ENCODE peak calls at places on chromosomes 2 and 18, in five cellular contexts. One of them, this sample, is unnamed.

GRCh38 chr2:178204987-178205386 is 10.7 kb downstream of the OSBPL6 start:
- DNase-seq in mucosa of descending colon: no peak
- DNase-seq in right atrium auricular region: no peak
- DNase-seq in mesothelial cell of epicardium: no peak
- DNase-seq in fibroblast of lung: no peak
- DNase-seq in this sample: no peak

GRCh38 chr2:238803996-238804395 is 43.9 kb upstream of the TWIST2 start:
- DNase-seq in mesothelial cell of epicardium: no peak
- DNase-seq in mucosa of descending colon: no peak
- DNase-seq in right atrium auricular region: no peak
- DNase-seq in fibroblast of lung: no peak
- DNase-seq in this sample: no peak

GRCh38 chr2:169348321-169349002 is 13.9 kb downstream of the LRP2 start:
- DNase-seq in mucosa of descending colon: no peak
- DNase-seq in right atrium auricular region: no peak
- DNase-seq in fibroblast of lung: no peak
- DNase-seq in mesothelial cell of epicardium: no peak
- DNase-seq in this sample: no peak

GRCh38 chr2:218855305-218856167 is 4.1 kb upstream of the WNT6 start:
- DNase-seq in mesothelial cell of epicardium: no peak
- DNase-seq in right atrium auricular region: no peak
- DNase-seq in fibroblast of lung: no peak
- DNase-seq in mucosa of descending colon: no peak
- DNase-seq in this sample: no peak

GRCh38 chr18:38047820-38048219 is 482.2 kb upstream of the CELF4 start:
- DNase-seq in mesothelial cell of epicardium: no peak
- DNase-seq in fibroblast of lung: no peak
- DNase-seq in right atrium auricular region: no peak
- DNase-seq in mucosa of descending colon: no peak
- DNase-seq in this sample: peak; percentile 10

GRCh38 chr2:119481501-119482455 is 42.5 kb downstream of the SCTR start:
- DNase-seq in mucosa of descending colon: no peak
- DNase-seq in mesothelial cell of epicardium: no peak
- DNase-seq in fibroblast of lung: no peak
- DNase-seq in right atrium auricular region: peak; percentile 56
- DNase-seq in this sample: no peak

GRCh38 chr18:79258447-79258846 is 137.3 kb upstream of the NFATC1 start:
- DNase-seq in mesothelial cell of epicardium: no peak
- DNase-seq in fibroblast of lung: no peak
- DNase-seq in mucosa of descending colon: no peak
- DNase-seq in right atrium auricular region: no peak
- DNase-seq in this sample: no peak

GRCh38 chr18:12638634-12639124 is 19.2 kb downstream of the SPIRE1 start:
- DNase-seq in mesothelial cell of epicardium: no peak
- DNase-seq in right atrium auricular region: no peak
- DNase-seq in mucosa of descending colon: no peak
- DNase-seq in fibroblast of lung: no peak
- DNase-seq in this sample: no peak

GRCh38 chr2:40668435-40668834 is 216.5 kb upstream of the SLC8A1 start:
- DNase-seq in mucosa of descending colon: no peak
- DNase-seq in right atrium auricular region: no peak
- DNase-seq in fibroblast of lung: peak; percentile 75
- DNase-seq in mesothelial cell of epicardium: no peak
- DNase-seq in this sample: peak; percentile 76

GRCh38 chr2:127066942-127067341 is 40.0 kb downstream of the BIN1 start:
- DNase-seq in mucosa of descending colon: peak; percentile 44
- DNase-seq in fibroblast of lung: peak; percentile 96
- DNase-seq in right atrium auricular region: peak; percentile 95
- DNase-seq in mesothelial cell of epicardium: no peak
- DNase-seq in this sample: peak; percentile 75

GRCh38 chr2:53442783-53443182 is 324.8 kb upstream of the CHAC2 start:
- DNase-seq in mucosa of descending colon: peak; percentile 24
- DNase-seq in fibroblast of lung: no peak
- DNase-seq in mesothelial cell of epicardium: no peak
- DNase-seq in right atrium auricular region: no peak
- DNase-seq in this sample: peak; percentile 18

GRCh38 chr2:20218331-20219320 is 6.3 kb downstream of the SDC1 start:
- DNase-seq in mesothelial cell of epicardium: no peak
- DNase-seq in right atrium auricular region: no peak
- DNase-seq in fibroblast of lung: no peak
- DNase-seq in mucosa of descending colon: no peak
- DNase-seq in this sample: no peak

GRCh38 chr2:173136067-173136466 is 60.4 kb downstream of the MAP3K20 start:
- DNase-seq in mucosa of descending colon: no peak
- DNase-seq in mesothelial cell of epicardium: no peak
- DNase-seq in fibroblast of lung: no peak
- DNase-seq in right atrium auricular region: no peak
- DNase-seq in this sample: no peak

GRCh38 chr2:212811036-212811805 is 272.6 kb upstream of the ERBB4 start:
- DNase-seq in mucosa of descending colon: no peak
- DNase-seq in mesothelial cell of epicardium: no peak
- DNase-seq in right atrium auricular region: no peak
- DNase-seq in fibroblast of lung: peak; percentile 34
- DNase-seq in this sample: no peak

GRCh38 chr18:7598167-7599062 is 31.3 kb downstream of the PTPRM start:
- DNase-seq in right atrium auricular region: no peak
- DNase-seq in mesothelial cell of epicardium: no peak
- DNase-seq in mucosa of descending colon: no peak
- DNase-seq in fibroblast of lung: peak; percentile 58
- DNase-seq in this sample: peak; percentile 72

GRCh38 chr2:126971481-126972271 is 73.0 kb downstream of the TEX51 start:
- DNase-seq in right atrium auricular region: peak; percentile 66
- DNase-seq in mucosa of descending colon: peak; percentile 66
- DNase-seq in fibroblast of lung: peak; percentile 58
- DNase-seq in mesothelial cell of epicardium: peak; percentile 42
- DNase-seq in this sample: peak; percentile 65

GRCh38 chr2:14907014-14907612 is 274.6 kb downstream of the LRATD1 start:
- DNase-seq in right atrium auricular region: no peak
- DNase-seq in fibroblast of lung: no peak
- DNase-seq in mesothelial cell of epicardium: no peak
- DNase-seq in mucosa of descending colon: peak; percentile 2
- DNase-seq in this sample: peak; percentile 27

GRCh38 chr18:50638623-50639398 is 78.9 kb downstream of the MAPK4 start:
- DNase-seq in fibroblast of lung: no peak
- DNase-seq in mesothelial cell of epicardium: no peak
- DNase-seq in right atrium auricular region: no peak
- DNase-seq in mucosa of descending colon: no peak
- DNase-seq in this sample: no peak

GRCh38 chr2:131104487-131105155 is 515 bp upstream of the PLEKHB2 start:
- DNase-seq in mucosa of descending colon: peak; percentile 65
- DNase-seq in right atrium auricular region: peak; percentile 79
- DNase-seq in mesothelial cell of epicardium: no peak
- DNase-seq in fibroblast of lung: peak; percentile 85
- DNase-seq in this sample: peak; percentile 77

GRCh38 chr2:133452561-133452960 is 115.7 kb downstream of the NCKAP5 start:
- DNase-seq in fibroblast of lung: no peak
- DNase-seq in right atrium auricular region: no peak
- DNase-seq in mesothelial cell of epicardium: no peak
- DNase-seq in mucosa of descending colon: no peak
- DNase-seq in this sample: peak; percentile 32

GRCh38 chr2:120772261-120772660 is 36.6 kb downstream of the GLI2 start:
- DNase-seq in mucosa of descending colon: no peak
- DNase-seq in fibroblast of lung: peak; percentile 43
- DNase-seq in right atrium auricular region: no peak
- DNase-seq in mesothelial cell of epicardium: no peak
- DNase-seq in this sample: no peak

GRCh38 chr18:45231606-45232005 is 383.7 kb upstream of the SLC14A2 start:
- DNase-seq in mesothelial cell of epicardium: no peak
- DNase-seq in right atrium auricular region: no peak
- DNase-seq in fibroblast of lung: peak; percentile 36
- DNase-seq in mucosa of descending colon: no peak
- DNase-seq in this sample: no peak

GRCh38 chr2:9247786-9248185 is 41.2 kb downstream of the ASAP2 start:
- DNase-seq in fibroblast of lung: no peak
- DNase-seq in mucosa of descending colon: peak; percentile 68
- DNase-seq in mesothelial cell of epicardium: no peak
- DNase-seq in right atrium auricular region: no peak
- DNase-seq in this sample: no peak

GRCh38 chr2:175449616-175450015 is 268.1 kb upstream of the ATP5MC3 start:
- DNase-seq in mesothelial cell of epicardium: no peak
- DNase-seq in mucosa of descending colon: no peak
- DNase-seq in fibroblast of lung: no peak
- DNase-seq in right atrium auricular region: no peak
- DNase-seq in this sample: no peak

GRCh38 chr18:25921677-25922421 is 168.6 kb downstream of the SS18 start:
- DNase-seq in mesothelial cell of epicardium: no peak
- DNase-seq in mucosa of descending colon: peak; percentile 57
- DNase-seq in fibroblast of lung: peak; percentile 7
- DNase-seq in right atrium auricular region: no peak
- DNase-seq in this sample: peak; percentile 67

GRCh38 chr2:156349161-156349560 is 16.6 kb upstream of the NR4A2 start:
- DNase-seq in mucosa of descending colon: no peak
- DNase-seq in right atrium auricular region: no peak
- DNase-seq in mesothelial cell of epicardium: no peak
- DNase-seq in fibroblast of lung: no peak
- DNase-seq in this sample: no peak

GRCh38 chr2:85397925-85398331 is 12.2 kb downstream of the CAPG start:
- DNase-seq in fibroblast of lung: no peak
- DNase-seq in mesothelial cell of epicardium: no peak
- DNase-seq in mucosa of descending colon: no peak
- DNase-seq in right atrium auricular region: no peak
- DNase-seq in this sample: no peak

GRCh38 chr2:52745144-52745543 is 1022.5 kb upstream of the CHAC2 start:
- DNase-seq in mesothelial cell of epicardium: no peak
- DNase-seq in right atrium auricular region: no peak
- DNase-seq in mucosa of descending colon: no peak
- DNase-seq in fibroblast of lung: no peak
- DNase-seq in this sample: no peak

DNA sequence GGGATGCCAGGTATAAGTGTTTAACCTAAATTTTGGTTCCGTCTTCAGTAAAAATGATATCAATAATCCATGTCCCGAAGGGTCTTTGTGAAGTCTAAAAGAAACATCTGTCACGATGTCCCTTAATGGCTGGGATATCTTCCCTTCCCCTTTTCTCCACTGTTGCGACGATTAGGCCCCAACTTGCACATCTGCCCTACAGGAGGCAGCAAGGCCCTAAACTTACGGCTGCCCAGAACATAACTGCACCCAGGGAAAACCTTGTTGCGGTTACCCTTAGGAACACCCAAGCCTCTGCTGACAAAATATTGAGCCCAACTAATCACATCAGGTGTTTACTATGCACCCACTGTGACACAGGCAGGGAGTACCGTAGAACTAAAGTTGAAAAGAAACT is 1.2 kb upstream of the SMAD2 start:
- DNase-seq in fibroblast of lung: peak; percentile 34
- DNase-seq in mucosa of descending colon: peak; percentile 33
- DNase-seq in mesothelial cell of epicardium: no peak
- DNase-seq in right atrium auricular region: no peak
- DNase-seq in this sample: peak; percentile 45
- TF ChIP-seq CTCF in fibroblast of lung: no peak
- TF ChIP-seq CTCF in mucosa of descending colon: no peak
- TF ChIP-seq CTCF in mesothelial cell of epicardium: no peak
- TF ChIP-seq CTCF in right atrium auricular region: no peak
- TF ChIP-seq CTCF in this sample: no peak

DNA sequence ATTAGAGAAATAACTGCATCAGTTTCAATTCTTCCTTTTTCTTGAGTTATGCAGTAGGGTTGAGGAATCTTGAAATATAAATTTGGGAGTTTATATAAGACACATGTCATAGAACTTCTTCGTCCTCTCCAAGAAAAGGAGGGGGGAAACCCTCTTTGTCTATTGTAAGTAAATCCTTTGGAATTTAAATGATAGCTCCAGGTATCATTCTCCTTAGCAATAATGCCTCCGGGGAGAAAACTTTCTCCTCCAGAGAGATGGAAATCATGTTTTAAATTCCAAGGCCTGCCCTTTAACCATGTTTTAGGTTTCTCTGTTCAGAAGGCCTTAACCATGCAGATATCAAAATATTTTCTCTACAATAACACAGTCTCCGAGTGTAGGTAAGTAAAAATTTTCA is 899.7 kb upstream of the GCFC2 start:
- DNase-seq in mesothelial cell of epicardium: no peak
- DNase-seq in right atrium auricular region: no peak
- DNase-seq in mucosa of descending colon: no peak
- DNase-seq in fibroblast of lung: no peak
- DNase-seq in this sample: no peak
- TF ChIP-seq CTCF in mesothelial cell of epicardium: no peak
- TF ChIP-seq CTCF in right atrium auricular region: no peak
- TF ChIP-seq CTCF in mucosa of descending colon: no peak
- TF ChIP-seq CTCF in fibroblast of lung: no peak
- TF ChIP-seq CTCF in this sample: no peak

GRCh38 chr18:48217306-48218250 is 191.6 kb downstream of the ZBTB7C start:
- DNase-seq in fibroblast of lung: no peak
- DNase-seq in mucosa of descending colon: no peak
- DNase-seq in mesothelial cell of epicardium: no peak
- DNase-seq in right atrium auricular region: no peak
- DNase-seq in this sample: no peak

GRCh38 chr18:48218285-48219022 is 190.7 kb downstream of the ZBTB7C start:
- DNase-seq in mesothelial cell of epicardium: no peak
- DNase-seq in right atrium auricular region: no peak
- DNase-seq in fibroblast of lung: no peak
- DNase-seq in mucosa of descending colon: no peak
- DNase-seq in this sample: no peak

GRCh38 chr18:48222118-48222517 is 187.1 kb downstream of the ZBTB7C start:
- DNase-seq in mucosa of descending colon: peak; percentile 75
- DNase-seq in fibroblast of lung: peak; percentile 9
- DNase-seq in mesothelial cell of epicardium: no peak
- DNase-seq in right atrium auricular region: no peak
- DNase-seq in this sample: peak; percentile 96

GRCh38 chr18:48220146-48220499 is 189.1 kb downstream of the ZBTB7C start:
- DNase-seq in right atrium auricular region: no peak
- DNase-seq in fibroblast of lung: no peak
- DNase-seq in mesothelial cell of epicardium: no peak
- DNase-seq in mucosa of descending colon: no peak
- DNase-seq in this sample: no peak

DNA sequence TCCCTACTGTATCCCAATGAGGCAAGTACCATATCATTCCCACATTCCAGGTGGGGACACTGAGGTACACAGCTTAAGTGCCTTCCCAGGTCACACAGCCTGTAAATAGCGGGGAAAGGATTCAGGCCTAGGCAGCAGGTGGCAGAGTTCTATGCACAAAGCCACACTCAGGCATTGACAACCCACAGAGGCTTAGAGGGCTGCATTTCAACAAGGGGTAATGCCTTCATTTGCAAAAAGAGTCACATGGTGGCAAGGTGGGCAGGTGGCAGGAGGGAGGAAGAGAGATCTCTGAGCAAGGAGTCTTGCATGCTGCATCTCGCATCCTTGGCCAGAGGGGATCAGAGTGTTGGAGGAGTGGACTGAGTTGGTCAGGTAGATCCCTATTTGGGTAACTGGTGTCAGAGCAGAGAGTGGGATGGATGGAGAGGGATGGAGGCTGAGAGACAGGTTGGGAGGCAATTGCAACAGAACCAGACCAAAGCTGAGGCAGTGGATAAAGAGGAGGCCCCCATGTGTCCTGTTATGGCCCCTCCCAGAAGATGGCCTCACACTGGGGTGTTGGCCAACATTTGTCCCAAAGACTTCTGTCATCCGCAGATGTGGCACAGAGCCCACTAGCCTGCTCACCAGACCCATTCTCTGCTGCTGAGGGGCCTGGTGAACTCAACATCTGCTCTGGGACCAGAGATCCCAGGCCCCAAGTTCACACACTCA is 189.6 kb downstream of the ZBTB7C start:
- DNase-seq in fibroblast of lung: no peak
- DNase-seq in right atrium auricular region: no peak
- DNase-seq in mucosa of descending colon: no peak
- DNase-seq in mesothelial cell of epicardium: no peak
- DNase-seq in this sample: no peak
- TF ChIP-seq CTCF in fibroblast of lung: no peak
- TF ChIP-seq CTCF in right atrium auricular region: no peak
- TF ChIP-seq CTCF in mucosa of descending colon: no peak
- TF ChIP-seq CTCF in mesothelial cell of epicardium: no peak
- TF ChIP-seq CTCF in this sample: no peak

GRCh38 chr18:24271381-24272331 is 126.0 kb downstream of the OSBPL1A start:
- DNase-seq in mucosa of descending colon: peak; percentile 75
- DNase-seq in fibroblast of lung: peak; percentile 71
- DNase-seq in mesothelial cell of epicardium: peak; percentile 67
- DNase-seq in right atrium auricular region: peak; percentile 66
- DNase-seq in this sample: peak; percentile 79
- TF ChIP-seq CTCF in mucosa of descending colon: no peak
- TF ChIP-seq CTCF in fibroblast of lung: no peak
- TF ChIP-seq CTCF in mesothelial cell of epicardium: no peak
- TF ChIP-seq CTCF in right atrium auricular region: peak; percentile 42
- TF ChIP-seq CTCF in this sample: no peak